ENCODE peak calls at places on chromosome 22, in six cellular contexts. One of them, this sample, is unnamed.

GRCh38 chr22:50544078-50544745 is 1.5 kb upstream of the KLHDC7B start:
- DNase-seq in RKO: no peak
- DNase-seq in naive thymus-derived CD4-positive, alpha-beta T cell: peak
- DNase-seq in endothelial cell: peak
- DNase-seq in foreskin fibroblast: peak
- DNase-seq in HFFc6: peak
- DNase-seq in this sample: peak

GRCh38 chr22:44576311-44577260 is 78.6 kb upstream of the RTL6 start:
- DNase-seq in foreskin fibroblast: no peak
- DNase-seq in endothelial cell: no peak
- DNase-seq in HFFc6: no peak
- DNase-seq in RKO: no peak
- DNase-seq in naive thymus-derived CD4-positive, alpha-beta T cell: no peak
- DNase-seq in this sample: no peak

GRCh38 chr22:31652129-31652528 is 9.9 kb downstream of the PISD start:
- DNase-seq in foreskin fibroblast: no peak
- DNase-seq in naive thymus-derived CD4-positive, alpha-beta T cell: no peak
- DNase-seq in RKO: no peak
- DNase-seq in endothelial cell: no peak
- DNase-seq in HFFc6: no peak
- DNase-seq in this sample: no peak

GRCh38 chr22:20170170-20170569 is 19.3 kb upstream of the CCDC188 start:
- DNase-seq in naive thymus-derived CD4-positive, alpha-beta T cell: no peak
- DNase-seq in endothelial cell: no peak
- DNase-seq in RKO: no peak
- DNase-seq in HFFc6: no peak
- DNase-seq in foreskin fibroblast: no peak
- DNase-seq in this sample: no peak

GRCh38 chr22:47390026-47390970 is 627.8 kb downstream of the TBC1D22A start:
- DNase-seq in naive thymus-derived CD4-positive, alpha-beta T cell: no peak
- DNase-seq in endothelial cell: no peak
- DNase-seq in foreskin fibroblast: no peak
- DNase-seq in RKO: no peak
- DNase-seq in HFFc6: no peak
- DNase-seq in this sample: no peak

GRCh38 chr22:45477366-45478107 is 25.1 kb upstream of the FBLN1 start:
- DNase-seq in naive thymus-derived CD4-positive, alpha-beta T cell: no peak
- DNase-seq in HFFc6: no peak
- DNase-seq in endothelial cell: no peak
- DNase-seq in foreskin fibroblast: peak
- DNase-seq in RKO: no peak
- DNase-seq in this sample: no peak

GRCh38 chr22:24186892-24187670 is 5.8 kb downstream of the SUSD2 start:
- DNase-seq in HFFc6: no peak
- DNase-seq in endothelial cell: no peak
- DNase-seq in RKO: no peak
- DNase-seq in foreskin fibroblast: no peak
- DNase-seq in naive thymus-derived CD4-positive, alpha-beta T cell: no peak
- DNase-seq in this sample: no peak

GRCh38 chr22:49589811-49590210 is 237.9 kb downstream of the BRD1 start:
- DNase-seq in foreskin fibroblast: no peak
- DNase-seq in endothelial cell: no peak
- DNase-seq in naive thymus-derived CD4-positive, alpha-beta T cell: no peak
- DNase-seq in RKO: no peak
- DNase-seq in HFFc6: no peak
- DNase-seq in this sample: no peak

GRCh38 chr22:41237707-41238569 is 2.8 kb downstream of the CHADL start:
- DNase-seq in foreskin fibroblast: peak
- DNase-seq in endothelial cell: peak
- DNase-seq in HFFc6: no peak
- DNase-seq in naive thymus-derived CD4-positive, alpha-beta T cell: peak
- DNase-seq in RKO: peak
- DNase-seq in this sample: peak

GRCh38 chr22:39970742-39971141 is 10.5 kb downstream of the TMA7B start:
- DNase-seq in foreskin fibroblast: no peak
- DNase-seq in HFFc6: no peak
- DNase-seq in RKO: no peak
- DNase-seq in endothelial cell: no peak
- DNase-seq in naive thymus-derived CD4-positive, alpha-beta T cell: no peak
- DNase-seq in this sample: no peak

GRCh38 chr22:43639228-43639948 is 172.7 kb downstream of the EFCAB6 start:
- DNase-seq in endothelial cell: no peak
- DNase-seq in naive thymus-derived CD4-positive, alpha-beta T cell: no peak
- DNase-seq in HFFc6: no peak
- DNase-seq in RKO: no peak
- DNase-seq in foreskin fibroblast: no peak
- DNase-seq in this sample: no peak

GRCh38 chr22:37501610-37502341 is 15.6 kb upstream of the MFNG start:
- DNase-seq in RKO: peak
- DNase-seq in naive thymus-derived CD4-positive, alpha-beta T cell: no peak
- DNase-seq in foreskin fibroblast: peak
- DNase-seq in endothelial cell: no peak
- DNase-seq in HFFc6: peak
- DNase-seq in this sample: no peak

GRCh38 chr22:49368976-49369725 is 458.5 kb downstream of the BRD1 start:
- DNase-seq in endothelial cell: peak
- DNase-seq in foreskin fibroblast: no peak
- DNase-seq in naive thymus-derived CD4-positive, alpha-beta T cell: no peak
- DNase-seq in HFFc6: no peak
- DNase-seq in RKO: no peak
- DNase-seq in this sample: no peak

GRCh38 chr22:33335611-33336279 is 277.6 kb upstream of the SYN3 start:
- DNase-seq in endothelial cell: no peak
- DNase-seq in foreskin fibroblast: no peak
- DNase-seq in HFFc6: no peak
- DNase-seq in RKO: no peak
- DNase-seq in naive thymus-derived CD4-positive, alpha-beta T cell: no peak
- DNase-seq in this sample: no peak

GRCh38 chr22:47293368-47294221 is 531.1 kb downstream of the TBC1D22A start:
- DNase-seq in endothelial cell: no peak
- DNase-seq in RKO: no peak
- DNase-seq in foreskin fibroblast: no peak
- DNase-seq in HFFc6: no peak
- DNase-seq in naive thymus-derived CD4-positive, alpha-beta T cell: no peak
- DNase-seq in this sample: no peak

GRCh38 chr22:50481440-50482106 is at the start of gene ADM2:
- DNase-seq in HFFc6: no peak
- DNase-seq in foreskin fibroblast: peak
- DNase-seq in naive thymus-derived CD4-positive, alpha-beta T cell: peak
- DNase-seq in endothelial cell: peak
- DNase-seq in RKO: no peak
- DNase-seq in this sample: peak

GRCh38 chr22:41447435-41448188 is 1.0 kb upstream of the TOB2 start:
- DNase-seq in RKO: peak
- DNase-seq in endothelial cell: peak
- DNase-seq in foreskin fibroblast: peak
- DNase-seq in HFFc6: peak
- DNase-seq in naive thymus-derived CD4-positive, alpha-beta T cell: peak
- DNase-seq in this sample: peak

GRCh38 chr22:21702094-21702493 is 33.5 kb downstream of the YPEL1 start:
- DNase-seq in foreskin fibroblast: no peak
- DNase-seq in HFFc6: no peak
- DNase-seq in endothelial cell: no peak
- DNase-seq in naive thymus-derived CD4-positive, alpha-beta T cell: no peak
- DNase-seq in RKO: no peak
- DNase-seq in this sample: no peak

GRCh38 chr22:42412744-42413220 is 19.4 kb downstream of the NFAM1 start:
- DNase-seq in endothelial cell: no peak
- DNase-seq in foreskin fibroblast: no peak
- DNase-seq in HFFc6: no peak
- DNase-seq in RKO: no peak
- DNase-seq in naive thymus-derived CD4-positive, alpha-beta T cell: no peak
- DNase-seq in this sample: no peak

GRCh38 chr22:41557401-41558240 is 3.2 kb upstream of the CSDC2 start:
- DNase-seq in HFFc6: peak
- DNase-seq in naive thymus-derived CD4-positive, alpha-beta T cell: no peak
- DNase-seq in RKO: no peak
- DNase-seq in endothelial cell: no peak
- DNase-seq in foreskin fibroblast: peak
- DNase-seq in this sample: no peak

GRCh38 chr22:46763051-46763705 is 728 bp downstream of the TBC1D22A start:
- DNase-seq in HFFc6: no peak
- DNase-seq in endothelial cell: peak
- DNase-seq in foreskin fibroblast: peak
- DNase-seq in RKO: peak
- DNase-seq in naive thymus-derived CD4-positive, alpha-beta T cell: peak
- DNase-seq in this sample: peak

GRCh38 chr22:44668190-44668885 is 33.7 kb upstream of the PRR5 start:
- DNase-seq in RKO: no peak
- DNase-seq in foreskin fibroblast: no peak
- DNase-seq in HFFc6: no peak
- DNase-seq in naive thymus-derived CD4-positive, alpha-beta T cell: peak
- DNase-seq in endothelial cell: peak
- DNase-seq in this sample: peak

GRCh38 chr22:19641254-19641982 is 72.9 kb upstream of the SEPTIN5 start:
- DNase-seq in endothelial cell: peak
- DNase-seq in RKO: no peak
- DNase-seq in HFFc6: no peak
- DNase-seq in foreskin fibroblast: peak
- DNase-seq in naive thymus-derived CD4-positive, alpha-beta T cell: no peak
- DNase-seq in this sample: no peak

GRCh38 chr22:47484960-47485571 is 722.6 kb downstream of the TBC1D22A start:
- DNase-seq in endothelial cell: no peak
- DNase-seq in RKO: no peak
- DNase-seq in HFFc6: no peak
- DNase-seq in foreskin fibroblast: no peak
- DNase-seq in naive thymus-derived CD4-positive, alpha-beta T cell: no peak
- DNase-seq in this sample: no peak

GRCh38 chr22:50581950-50582561 is 593 bp downstream of the CHKB start:
- DNase-seq in endothelial cell: no peak
- DNase-seq in naive thymus-derived CD4-positive, alpha-beta T cell: no peak
- DNase-seq in HFFc6: no peak
- DNase-seq in RKO: peak
- DNase-seq in foreskin fibroblast: peak
- DNase-seq in this sample: no peak

GRCh38 chr22:24330636-24331035 is 60.0 kb downstream of the SPECC1L start:
- DNase-seq in RKO: no peak
- DNase-seq in endothelial cell: no peak
- DNase-seq in naive thymus-derived CD4-positive, alpha-beta T cell: no peak
- DNase-seq in HFFc6: no peak
- DNase-seq in foreskin fibroblast: peak
- DNase-seq in this sample: no peak

GRCh38 chr22:50139843-50140415 is 30.6 kb upstream of the PANX2 start:
- DNase-seq in HFFc6: no peak
- DNase-seq in naive thymus-derived CD4-positive, alpha-beta T cell: no peak
- DNase-seq in endothelial cell: no peak
- DNase-seq in RKO: peak
- DNase-seq in foreskin fibroblast: no peak
- DNase-seq in this sample: no peak

GRCh38 chr22:48782817-48783511 is 1044.7 kb downstream of the BRD1 start:
- DNase-seq in HFFc6: no peak
- DNase-seq in foreskin fibroblast: no peak
- DNase-seq in naive thymus-derived CD4-positive, alpha-beta T cell: no peak
- DNase-seq in endothelial cell: peak
- DNase-seq in RKO: no peak
- DNase-seq in this sample: no peak

GRCh38 chr22:23831261-23831660 is 7.5 kb downstream of the DERL3 start:
- DNase-seq in foreskin fibroblast: no peak
- DNase-seq in naive thymus-derived CD4-positive, alpha-beta T cell: no peak
- DNase-seq in HFFc6: no peak
- DNase-seq in endothelial cell: no peak
- DNase-seq in RKO: no peak
- DNase-seq in this sample: no peak